ENCODE peak calls at places on chromosomes 2 and 18, in nine cellular contexts. H, G, D, R, C, E, B, F and I are unnamed samples.
A peak's percentile ranks its signal among the peaks of the same experiment; 100 is the strongest.

GRCh38 chr18:11149441-11150270 is at the start of gene PIEZO2:
- DNase-seq in H (no peak), G (peak; percentile 66), D (no peak), R (peak; percentile 71), C (peak; percentile 59), E (no peak), B (no peak), F (peak; percentile 69), I (no peak)

GRCh38 chr2:151959203-151959602 is 131.0 kb upstream of the ARL5A start:
- DNase-seq in H (no peak), G (no peak), D (no peak), R (no peak), C (no peak), E (no peak), B (no peak), F (no peak), I (no peak)

GRCh38 chr2:183063083-183063482 is 15.5 kb upstream of the DUSP19 start:
- DNase-seq in H (no peak), G (no peak), D (no peak), R (no peak), C (peak; percentile 17), E (no peak), B (no peak), F (no peak), I (no peak)

GRCh38 chr2:32479993-32480392 is 123.2 kb downstream of the BIRC6 start:
- DNase-seq in H (no peak), G (no peak), D (no peak), R (no peak), C (no peak), E (no peak), B (no peak), F (no peak), I (no peak)

GRCh38 chr2:104736026-104736425 is 117.9 kb upstream of the POU3F3 start:
- DNase-seq in H (no peak), G (no peak), D (no peak), R (no peak), C (no peak), E (no peak), B (no peak), F (no peak), I (no peak)

GRCh38 chr2:178512491-178512890 is 32.2 kb downstream of the PLEKHA3 start:
- DNase-seq in H (no peak), G (no peak), D (no peak), R (no peak), C (no peak), E (no peak), B (no peak), F (no peak), I (no peak)

GRCh38 chr2:212033888-212034287 is 504.7 kb downstream of the ERBB4 start:
- DNase-seq in H (no peak), G (no peak), D (no peak), R (no peak), C (no peak), E (no peak), B (no peak), F (no peak), I (no peak)

GRCh38 chr2:27154990-27155615 is 6.3 kb downstream of the TCF23 start:
- DNase-seq in H (no peak), G (no peak), D (no peak), R (no peak), C (no peak), E (no peak), B (no peak), F (no peak), I (no peak)

GRCh38 chr2:29309090-29310054 is 194.2 kb downstream of the CLIP4 start:
- DNase-seq in H (peak; percentile 24), G (no peak), D (peak; percentile 67), R (no peak), C (peak; percentile 80), E (peak; percentile 41), B (peak; percentile 72), F (peak; percentile 32), I (no peak)

GRCh38 chr2:66435963-66436362 is 1.0 kb downstream of the MEIS1 start:
- DNase-seq in H (no peak), G (no peak), D (no peak), R (no peak), C (no peak), E (no peak), B (no peak), F (no peak), I (no peak)